ENCODE peak calls at places on chromosomes 11 and 22, in five cellular contexts. One of them, this sample, is unnamed.

GRCh38 chr22:41380993-41381328 is 781 bp upstream of the TEF start:
- DNase-seq in pancreas: peak
- DNase-seq in breast epithelium: peak
- DNase-seq in astrocyte of the spinal cord: peak
- DNase-seq in IMR-90: peak
- DNase-seq in this sample: peak

GRCh38 chr11:132187814-132188213 is 817.4 kb downstream of the NTM start:
- DNase-seq in pancreas: no peak
- DNase-seq in breast epithelium: no peak
- DNase-seq in astrocyte of the spinal cord: peak
- DNase-seq in IMR-90: peak
- DNase-seq in this sample: peak

GRCh38 chr11:127383026-127383425 is 382.5 kb upstream of the KIRREL3 start:
- DNase-seq in pancreas: no peak
- DNase-seq in breast epithelium: no peak
- DNase-seq in astrocyte of the spinal cord: peak
- DNase-seq in IMR-90: no peak
- DNase-seq in this sample: no peak

GRCh38 chr22:24428751-24429410 is 1.5 kb downstream of the ADORA2A start:
- DNase-seq in pancreas: no peak
- DNase-seq in breast epithelium: no peak
- DNase-seq in astrocyte of the spinal cord: no peak
- DNase-seq in IMR-90: no peak
- DNase-seq in this sample: no peak

GRCh38 chr11:47083913-47084312 is 92.8 kb downstream of the ARFGAP2 start:
- DNase-seq in pancreas: no peak
- DNase-seq in breast epithelium: no peak
- DNase-seq in astrocyte of the spinal cord: peak
- DNase-seq in IMR-90: peak
- DNase-seq in this sample: peak

GRCh38 chr11:83736689-83737088 is 450.5 kb upstream of the CCDC90B start:
- DNase-seq in pancreas: no peak
- DNase-seq in breast epithelium: no peak
- DNase-seq in astrocyte of the spinal cord: no peak
- DNase-seq in IMR-90: no peak
- DNase-seq in this sample: no peak

GRCh38 chr22:41256254-41256897 is 15.6 kb upstream of the CHADL start:
- DNase-seq in pancreas: no peak
- DNase-seq in breast epithelium: peak
- DNase-seq in astrocyte of the spinal cord: peak
- DNase-seq in IMR-90: peak
- DNase-seq in this sample: peak

GRCh38 chr11:48018561-48019229 is 38.3 kb downstream of the PTPRJ start:
- DNase-seq in pancreas: no peak
- DNase-seq in breast epithelium: no peak
- DNase-seq in astrocyte of the spinal cord: no peak
- DNase-seq in IMR-90: no peak
- DNase-seq in this sample: no peak

GRCh38 chr11:130727715-130728114 is 188.6 kb downstream of the SNX19 start:
- DNase-seq in pancreas: no peak
- DNase-seq in breast epithelium: no peak
- DNase-seq in astrocyte of the spinal cord: no peak
- DNase-seq in IMR-90: no peak
- DNase-seq in this sample: no peak

GRCh38 chr11:126628790-126629621 is 273.5 kb downstream of the ST3GAL4 start:
- DNase-seq in pancreas: no peak
- DNase-seq in breast epithelium: no peak
- DNase-seq in astrocyte of the spinal cord: no peak
- DNase-seq in IMR-90: peak
- DNase-seq in this sample: no peak

GRCh38 chr22:36328635-36329216 is 59.0 kb downstream of the MYH9 start:
- DNase-seq in pancreas: peak
- DNase-seq in breast epithelium: peak
- DNase-seq in astrocyte of the spinal cord: peak
- DNase-seq in IMR-90: peak
- DNase-seq in this sample: peak

GRCh38 chr22:17366830-17367229 is 2.4 kb upstream of the CECR2 start:
- DNase-seq in pancreas: peak
- DNase-seq in breast epithelium: no peak
- DNase-seq in astrocyte of the spinal cord: no peak
- DNase-seq in IMR-90: no peak
- DNase-seq in this sample: peak

DNA sequence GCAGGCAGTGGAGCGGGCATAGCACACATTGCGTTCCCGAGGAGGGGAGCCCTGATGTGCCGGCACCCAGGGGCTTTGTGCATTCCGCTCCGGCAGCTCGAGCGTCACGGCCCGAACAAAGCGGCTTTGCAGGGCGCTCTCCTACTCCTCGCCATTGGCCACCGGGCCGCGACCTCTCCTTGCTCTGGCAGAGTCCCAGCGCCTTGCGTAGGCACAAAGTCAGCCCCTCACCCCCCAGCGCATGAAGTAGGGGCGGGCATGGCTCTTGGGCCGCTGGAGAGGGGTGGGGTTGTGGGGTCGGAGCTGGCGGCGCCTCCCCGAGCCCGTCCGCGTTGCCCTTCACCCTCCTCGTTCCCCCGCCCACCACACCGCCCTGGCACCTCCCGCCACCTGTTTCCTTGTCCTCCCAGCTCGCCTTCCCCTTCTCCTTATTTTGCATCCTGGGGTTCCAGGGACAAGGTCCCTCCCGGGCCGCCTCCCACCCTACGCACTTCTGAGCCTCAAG is 781 bp upstream of the PPARA start:
- DNase-seq in pancreas: peak
- DNase-seq in breast epithelium: no peak
- DNase-seq in astrocyte of the spinal cord: peak
- DNase-seq in IMR-90: no peak
- DNase-seq in this sample: no peak
- H3K4me3 ChIP-seq in pancreas: peak
- H3K4me3 ChIP-seq in breast epithelium: peak
- H3K4me3 ChIP-seq in astrocyte of the spinal cord: peak
- H3K4me3 ChIP-seq in IMR-90: peak
- H3K4me3 ChIP-seq in this sample: peak

GRCh38 chr11:35711924-35712323 is 49.3 kb downstream of the TRIM44 start:
- DNase-seq in pancreas: no peak
- DNase-seq in breast epithelium: no peak
- DNase-seq in astrocyte of the spinal cord: no peak
- DNase-seq in IMR-90: no peak
- DNase-seq in this sample: no peak

GRCh38 chr11:35714882-35715612 is 52.5 kb downstream of the TRIM44 start:
- DNase-seq in pancreas: no peak
- DNase-seq in breast epithelium: no peak
- DNase-seq in astrocyte of the spinal cord: peak
- DNase-seq in IMR-90: peak
- DNase-seq in this sample: peak

GRCh38 chr11:35709386-35709785 is 46.8 kb downstream of the TRIM44 start:
- DNase-seq in pancreas: no peak
- DNase-seq in breast epithelium: no peak
- DNase-seq in astrocyte of the spinal cord: no peak
- DNase-seq in IMR-90: no peak
- DNase-seq in this sample: no peak

GRCh38 chr11:35712533-35712932 is 50.0 kb downstream of the TRIM44 start:
- DNase-seq in pancreas: no peak
- DNase-seq in breast epithelium: no peak
- DNase-seq in astrocyte of the spinal cord: no peak
- DNase-seq in IMR-90: no peak
- DNase-seq in this sample: no peak

GRCh38 chr11:35711173-35711910 is 48.8 kb downstream of the TRIM44 start:
- DNase-seq in pancreas: no peak
- DNase-seq in breast epithelium: no peak
- DNase-seq in astrocyte of the spinal cord: no peak
- DNase-seq in IMR-90: no peak
- DNase-seq in this sample: no peak
- TF ChIP-seq CTCF in pancreas: no peak
- TF ChIP-seq CTCF in breast epithelium: no peak
- TF ChIP-seq CTCF in astrocyte of the spinal cord: no peak
- TF ChIP-seq CTCF in IMR-90: peak
- TF ChIP-seq CTCF in this sample: peak

GRCh38 chr22:30694638-30695350 is at the start of gene OSBP2:
- DNase-seq in pancreas: peak
- DNase-seq in breast epithelium: no peak
- DNase-seq in astrocyte of the spinal cord: no peak
- DNase-seq in IMR-90: no peak
- DNase-seq in this sample: no peak
- H3K4me3 ChIP-seq in pancreas: peak
- H3K4me3 ChIP-seq in breast epithelium: peak
- H3K4me3 ChIP-seq in astrocyte of the spinal cord: peak
- H3K4me3 ChIP-seq in IMR-90: peak
- H3K4me3 ChIP-seq in this sample: peak

GRCh38 chr22:39654959-39655579 is 84.5 kb downstream of the CACNA1I start:
- DNase-seq in pancreas: no peak
- DNase-seq in breast epithelium: no peak
- DNase-seq in astrocyte of the spinal cord: no peak
- DNase-seq in IMR-90: no peak
- DNase-seq in this sample: peak
- TF ChIP-seq CTCF in pancreas: no peak
- TF ChIP-seq CTCF in breast epithelium: no peak
- TF ChIP-seq CTCF in astrocyte of the spinal cord: peak
- TF ChIP-seq CTCF in IMR-90: no peak
- TF ChIP-seq CTCF in this sample: peak

GRCh38 chr11:73141309-73142127 is 600 bp downstream of the FCHSD2 start:
- DNase-seq in pancreas: peak
- DNase-seq in breast epithelium: no peak
- DNase-seq in astrocyte of the spinal cord: peak
- DNase-seq in IMR-90: peak
- DNase-seq in this sample: peak

GRCh38 chr11:73143126-73143838 is 1.2 kb upstream of the FCHSD2 start:
- DNase-seq in pancreas: peak
- DNase-seq in breast epithelium: no peak
- DNase-seq in astrocyte of the spinal cord: no peak
- DNase-seq in IMR-90: peak
- DNase-seq in this sample: peak

GRCh38 chr11:73140213-73141030 is 1.7 kb downstream of the FCHSD2 start:
- DNase-seq in pancreas: no peak
- DNase-seq in breast epithelium: no peak
- DNase-seq in astrocyte of the spinal cord: peak
- DNase-seq in IMR-90: peak
- DNase-seq in this sample: peak

GRCh38 chr11:73141031-73141308 is 1.1 kb downstream of the FCHSD2 start:
- DNase-seq in pancreas: no peak
- DNase-seq in breast epithelium: no peak
- DNase-seq in astrocyte of the spinal cord: no peak
- DNase-seq in IMR-90: no peak
- DNase-seq in this sample: no peak

GRCh38 chr11:73142128-73142377 is at the start of gene FCHSD2:
- DNase-seq in pancreas: no peak
- DNase-seq in breast epithelium: no peak
- DNase-seq in astrocyte of the spinal cord: no peak
- DNase-seq in IMR-90: no peak
- DNase-seq in this sample: no peak
- H3K4me3 ChIP-seq in pancreas: peak
- H3K4me3 ChIP-seq in breast epithelium: peak
- H3K4me3 ChIP-seq in astrocyte of the spinal cord: peak
- H3K4me3 ChIP-seq in IMR-90: peak
- H3K4me3 ChIP-seq in this sample: peak

DNA sequence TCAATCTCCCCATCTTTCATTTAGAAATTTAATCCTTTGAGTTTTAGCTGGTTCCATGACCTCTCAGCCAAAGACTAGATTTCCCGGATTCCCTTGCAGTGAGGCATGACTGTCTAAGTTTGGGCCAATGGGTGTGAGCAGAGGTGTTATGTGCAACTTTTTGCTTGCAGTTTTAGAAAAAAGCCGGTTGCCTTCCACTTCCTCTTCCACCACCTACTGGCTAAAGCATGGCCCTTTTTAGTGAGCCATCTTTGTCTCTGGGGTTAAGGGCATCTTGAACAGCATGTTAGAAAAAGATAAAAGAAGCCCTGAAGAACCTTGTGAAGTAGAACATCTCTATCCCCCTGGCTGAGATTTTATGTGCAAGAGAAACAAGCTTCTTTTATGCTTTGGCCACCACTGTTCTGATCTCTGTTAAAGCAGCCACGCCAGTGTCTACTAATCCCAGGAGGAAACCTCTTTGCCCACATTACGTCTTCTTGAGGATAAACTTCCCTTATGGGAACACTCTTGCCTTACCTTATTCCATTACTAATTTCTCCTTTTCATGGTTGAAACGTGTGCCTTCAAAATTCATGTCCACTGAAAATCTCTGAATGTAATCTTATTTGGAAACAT is 279.9 kb downstream of the TENM4 start:
- DNase-seq in pancreas: no peak
- DNase-seq in breast epithelium: no peak
- DNase-seq in astrocyte of the spinal cord: peak
- DNase-seq in IMR-90: no peak
- DNase-seq in this sample: no peak
- TF ChIP-seq CTCF in pancreas: no peak
- TF ChIP-seq CTCF in breast epithelium: no peak
- TF ChIP-seq CTCF in astrocyte of the spinal cord: peak
- TF ChIP-seq CTCF in IMR-90: no peak
- TF ChIP-seq CTCF in this sample: no peak

GRCh38 chr22:26563022-26563421 is 26.9 kb downstream of the TPST2 start:
- DNase-seq in pancreas: peak
- DNase-seq in breast epithelium: no peak
- DNase-seq in astrocyte of the spinal cord: no peak
- DNase-seq in IMR-90: no peak
- DNase-seq in this sample: no peak
- H3K4me3 ChIP-seq in pancreas: peak
- H3K4me3 ChIP-seq in breast epithelium: no peak
- H3K4me3 ChIP-seq in astrocyte of the spinal cord: no peak
- H3K4me3 ChIP-seq in IMR-90: no peak
- H3K4me3 ChIP-seq in this sample: no peak

GRCh38 chr11:44068180-44068579 is 2.1 kb downstream of the ACCS start:
- DNase-seq in pancreas: no peak
- DNase-seq in breast epithelium: no peak
- DNase-seq in astrocyte of the spinal cord: no peak
- DNase-seq in IMR-90: no peak
- DNase-seq in this sample: no peak

GRCh38 chr11:44067266-44067665 is 1.2 kb downstream of the ACCS start:
- DNase-seq in pancreas: no peak
- DNase-seq in breast epithelium: no peak
- DNase-seq in astrocyte of the spinal cord: no peak
- DNase-seq in IMR-90: no peak
- DNase-seq in this sample: no peak

GRCh38 chr11:44066732-44067131 is 662 bp downstream of the ACCS start:
- DNase-seq in pancreas: no peak
- DNase-seq in breast epithelium: no peak
- DNase-seq in astrocyte of the spinal cord: peak
- DNase-seq in IMR-90: peak
- DNase-seq in this sample: peak

GRCh38 chr11:44065161-44065571 is 904 bp upstream of the ACCS start:
- DNase-seq in pancreas: no peak
- DNase-seq in breast epithelium: no peak
- DNase-seq in astrocyte of the spinal cord: no peak
- DNase-seq in IMR-90: no peak
- DNase-seq in this sample: no peak

GRCh38 chr11:44065851-44066731 is at the start of gene ACCS:
- DNase-seq in pancreas: peak
- DNase-seq in breast epithelium: peak
- DNase-seq in astrocyte of the spinal cord: peak
- DNase-seq in IMR-90: peak
- DNase-seq in this sample: peak
- TF ChIP-seq CTCF in pancreas: peak
- TF ChIP-seq CTCF in breast epithelium: peak
- TF ChIP-seq CTCF in astrocyte of the spinal cord: peak
- TF ChIP-seq CTCF in IMR-90: peak
- TF ChIP-seq CTCF in this sample: peak

This sample was measured in choroid plexus epithelial cell.